ENCODE peak calls at places on chromosomes 6 and 20, in seven cellular contexts. J is ovary; T is stimulated activated CD8-positive, alpha-beta memory T cell treated with anti-CD3 and anti-CD28 coated beads, Interleukin-4, amount 100 ng/mL, for 24 hours; L is epithelial cell of prostate; D is uterus; H is effector CD4-positive, alpha-beta T cell; I is NCI-H510A treated with DMSO at 0.1 percent for 48 hours. K is an unnamed sample.

GRCh38 chr6:161303628-161304340 is 29.9 kb upstream of the AGPAT4 start:
- DNase-seq in I (no peak), D (no peak), H (no peak), L (no peak), J (no peak), T (no peak), K (no peak)

GRCh38 chr6:137729866-137730629 is 137.0 kb upstream of the TNFAIP3 start:
- DNase-seq in J (no peak), T (no peak), H (no peak), I (no peak), L (no peak), D (no peak), K (no peak)

GRCh38 chr20:12053348-12053747 is 135.7 kb downstream of the BTBD3 start:
- DNase-seq in D (no peak), J (no peak), H (no peak), L (peak), I (no peak), T (no peak), K (no peak)

GRCh38 chr6:81228912-81229540 is 523.5 kb downstream of the TENT5A start:
- DNase-seq in D (no peak), L (no peak), I (no peak), J (no peak), H (no peak), T (no peak), K (no peak)

GRCh38 chr6:69865126-69865525 is 1.2 kb upstream of the COL19A1 start:
- DNase-seq in L (no peak), I (no peak), D (no peak), T (no peak), J (no peak), H (no peak), K (no peak)

GRCh38 chr6:144712541-144712940 is 427.4 kb downstream of the UTRN start:
- DNase-seq in I (no peak), D (no peak), J (no peak), T (no peak), H (no peak), L (no peak), K (no peak)

GRCh38 chr6:41201784-41202181 is 834 bp upstream of the TREML2 start:
- DNase-seq in D (no peak), H (no peak), T (no peak), J (no peak), I (no peak), L (no peak), K (no peak)

GRCh38 chr6:168120390-168121307 is 41.6 kb upstream of the FRMD1 start:
- DNase-seq in D (no peak), J (no peak), I (no peak), T (no peak), L (no peak), H (no peak), K (no peak)

GRCh38 chr6:36340671-36341454 is 4.2 kb upstream of the BNIP5 start:
- DNase-seq in T (peak), I (peak), H (peak), L (no peak), J (peak), D (peak), K (peak)

GRCh38 chr6:33623895-33624381 is 2.8 kb downstream of the ITPR3 start:
- DNase-seq in D (no peak), J (no peak), T (no peak), I (no peak), L (no peak), H (no peak), K (no peak)

GRCh38 chr20:44959896-44960852 is at the start of gene TOMM34:
- DNase-seq in H (peak), I (peak), J (peak), T (peak), D (peak), L (peak), K (peak)

GRCh38 chr6:33802186-33803061 is 1.4 kb downstream of the MLN start:
- DNase-seq in H (no peak), J (no peak), L (no peak), I (no peak), T (no peak), D (no peak), K (no peak)

GRCh38 chr6:137723273-137724017 is 143.6 kb upstream of the TNFAIP3 start:
- DNase-seq in H (no peak), T (no peak), L (no peak), D (no peak), J (no peak), I (no peak), K (no peak)

GRCh38 chr6:134345780-134346179 is 27.9 kb upstream of the SGK1 start:
- DNase-seq in H (no peak), T (no peak), L (no peak), I (no peak), D (no peak), J (no peak), K (no peak)

GRCh38 chr6:119985952-119986736 is 636.6 kb upstream of the MAN1A1 start:
- DNase-seq in I (no peak), D (no peak), L (no peak), T (no peak), J (no peak), H (no peak), K (no peak)

K was measured in GM12891.